ENCODE peak calls at places on chromosomes 3 and 15, in nine cellular contexts. M is fibroblast of lung, Y is brain microvascular endothelial cell, X is small intestine, I is left ventricle myocardium inferior, T is lower lobe of right lung, S is K562, K is Peyer's patch, R is osteoblast. F is an unnamed sample. For H3K36me3 and H3K27me3, the result is how much of the 10 kb centered on the place peaks cover.

GRCh38 chr15:95557226-95558046 is 773.1 kb upstream of the NR2F2 start:
- DNase-seq in R (no peak), M (peak), Y (peak), K (no peak), S (peak), T (no peak), X (no peak), I (no peak), F (no peak)

GRCh38 chr3:72520690-72521308 is 327.4 kb downstream of the SHQ1 start:
- DNase-seq in X (no peak), M (peak), S (no peak), I (no peak), K (no peak), Y (peak), T (no peak), R (no peak), F (no peak)

GRCh38 chr15:69414702-69415161 is 583 bp downstream of the KIF23 start:
- DNase-seq in Y (peak), S (peak), M (peak), I (no peak), T (peak), R (peak), X (peak), K (no peak), F (peak)

GRCh38 chr3:9890249-9891071 is at the start of gene JAGN1:
- DNase-seq in I (peak), R (peak), X (peak), K (peak), Y (peak), T (peak), S (peak), M (peak), F (peak)

GRCh38 chr3:3015472-3016089 is 94.6 kb downstream of the IL5RA start:
- DNase-seq in I (no peak), X (peak), M (peak), T (no peak), S (no peak), Y (no peak), K (no peak), R (no peak), F (no peak)

GRCh38 chr15:90295270-90295648 is 29.8 kb downstream of the NGRN start:
- DNase-seq in T (no peak), I (no peak), K (no peak), R (no peak), M (no peak), Y (no peak), X (peak), S (no peak), F (no peak)

GRCh38 chr3:186997061-186998054 is 67.0 kb downstream of the ST6GAL1 start:
- DNase-seq in Y (peak), M (peak), X (no peak), S (peak), T (no peak), K (no peak), I (no peak), R (no peak), F (no peak)

GRCh38 chr3:100700708-100701107 is 8.6 kb upstream of the TFG start:
- DNase-seq in Y (no peak), R (no peak), S (no peak), K (no peak), I (no peak), X (no peak), M (no peak), T (no peak), F (no peak)

GRCh38 chr15:83276661-83277060 is 7.8 kb downstream of the BNC1 start:
- DNase-seq in S (no peak), T (no peak), R (peak), M (peak), Y (no peak), X (no peak), I (no peak), K (no peak), F (no peak)

GRCh38 chr15:49036650-49037545 is 9.3 kb downstream of the SECISBP2L start:
- DNase-seq in S (no peak), Y (peak), T (no peak), M (peak), X (no peak), R (no peak), I (no peak), K (no peak), F (no peak)

GRCh38 chr15:52485290-52485689 is 43.4 kb downstream of the MYO5A start:
- DNase-seq in I (no peak), T (no peak), S (no peak), X (no peak), R (no peak), M (no peak), K (no peak), Y (no peak), F (no peak)

GRCh38 chr15:29968099-29968892 is 114.5 kb upstream of the GOLGA8J start:
- DNase-seq in K (no peak), S (no peak), X (no peak), T (no peak), M (peak), Y (no peak), I (no peak), R (peak), F (peak)

GRCh38 chr3:184361932-184362667 is 590 bp downstream of the POLR2H start:
- DNase-seq in I (peak), M (no peak), R (peak), K (peak), Y (peak), X (peak), T (peak), S (peak), F (no peak)

GRCh38 chr3:170368921-170369320 is 11.4 kb downstream of the SKIL start:
- DNase-seq in T (no peak), S (no peak), Y (no peak), K (no peak), R (no peak), X (no peak), I (no peak), M (no peak), F (no peak)

GRCh38 chr3:170361711-170362110 is 4.2 kb downstream of the SKIL start:
- DNase-seq in I (no peak), T (no peak), M (no peak), Y (no peak), R (no peak), S (peak), K (no peak), X (no peak), F (no peak)

GRCh38 chr3:170367797-170368196 is 10.3 kb downstream of the SKIL start:
- DNase-seq in M (no peak), R (no peak), Y (no peak), T (no peak), X (no peak), S (no peak), I (no peak), K (no peak), F (no peak)

GRCh38 chr3:170363471-170363994 is 6.0 kb downstream of the SKIL start:
- DNase-seq in Y (no peak), S (no peak), K (no peak), M (no peak), X (no peak), T (no peak), R (no peak), I (no peak), F (no peak)

GRCh38 chr3:170364965-170365364 is 7.5 kb downstream of the SKIL start:
- DNase-seq in M (no peak), K (no peak), I (no peak), X (no peak), S (no peak), T (no peak), R (no peak), Y (no peak), F (no peak)
- H3K4me3 ChIP-seq in M (no peak), K (no peak), I (no peak), X (no peak), S (no peak), T (no peak), R (no peak), Y (no peak), F (no peak)

GRCh38 chr15:92974183-92974915 is 74.2 kb downstream of the CHD2 start:
- DNase-seq in I (no peak), Y (no peak), M (no peak), X (no peak), K (no peak), R (no peak), S (no peak), T (no peak), F (no peak)
- H3K36me3 ChIP-seq in I (half or more), Y (half or more), M (under half), X (under half), K (half or more), R (half or more), S (half or more), T (half or more), F (under half)

GRCh38 chr3:128487538-128487812 is 5.5 kb downstream of the GATA2 start:
- DNase-seq in S (no peak), X (no peak), M (no peak), T (no peak), Y (no peak), I (no peak), R (no peak), K (no peak), F (no peak)

GRCh38 chr3:128488995-128489859 is 3.8 kb downstream of the GATA2 start:
- DNase-seq in I (peak), S (peak), X (no peak), M (peak), Y (no peak), T (no peak), R (peak), K (no peak), F (peak)

GRCh38 chr3:128489860-128490649 is 2.9 kb downstream of the GATA2 start:
- DNase-seq in S (no peak), K (no peak), T (peak), M (peak), R (peak), I (no peak), Y (no peak), X (no peak), F (peak)

GRCh38 chr3:128487813-128488635 is 5.0 kb downstream of the GATA2 start:
- DNase-seq in X (peak), S (peak), M (peak), Y (peak), K (no peak), T (peak), I (peak), R (peak), F (peak)

DNA sequence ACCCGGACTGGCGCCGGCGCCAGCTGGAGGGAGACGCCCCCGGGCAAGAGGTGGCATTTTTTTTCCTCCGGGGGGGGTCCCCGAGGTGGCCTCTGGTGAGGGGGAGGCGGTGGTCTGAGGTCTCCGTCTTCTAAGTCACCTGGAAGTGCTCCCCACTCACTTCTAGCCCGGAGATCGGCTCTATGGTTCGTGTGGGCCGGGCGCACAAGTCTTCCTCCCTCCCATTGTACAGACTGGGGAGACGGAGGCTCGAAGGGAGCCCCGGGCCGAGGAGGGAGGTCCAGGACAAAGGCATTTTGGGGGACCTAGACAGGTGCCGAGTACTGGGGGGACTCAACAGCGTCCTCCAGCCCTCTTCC is 4.4 kb downstream of the GATA2 start:
- DNase-seq in I (no peak), M (peak), K (no peak), R (peak), X (no peak), T (no peak), S (no peak), Y (no peak), F (no peak)
- H3K27me3 ChIP-seq in I (half or more), M (under half), K (under half), R (half or more), X (under half), T (half or more), S (under half), Y (half or more), F (half or more)

GRCh38 chr3:196179380-196180308 is 31.6 kb downstream of the ZDHHC19 start:
- DNase-seq in Y (no peak), I (no peak), X (peak), T (no peak), M (peak), R (peak), K (peak), S (peak), F (peak)
- H3K4me3 ChIP-seq in Y (no peak), I (no peak), X (no peak), T (peak), M (no peak), R (no peak), K (no peak), S (no peak), F (no peak)

GRCh38 chr3:15409774-15410173 is 17.6 kb downstream of the METTL6 start:
- DNase-seq in I (no peak), S (no peak), T (no peak), K (no peak), R (no peak), X (no peak), M (no peak), Y (no peak), F (no peak)
- H3K36me3 ChIP-seq in I (under half), S (under half), T (half or more), K (under half), R (under half), X (under half), M (under half), Y (under half), F (under half)

DNA sequence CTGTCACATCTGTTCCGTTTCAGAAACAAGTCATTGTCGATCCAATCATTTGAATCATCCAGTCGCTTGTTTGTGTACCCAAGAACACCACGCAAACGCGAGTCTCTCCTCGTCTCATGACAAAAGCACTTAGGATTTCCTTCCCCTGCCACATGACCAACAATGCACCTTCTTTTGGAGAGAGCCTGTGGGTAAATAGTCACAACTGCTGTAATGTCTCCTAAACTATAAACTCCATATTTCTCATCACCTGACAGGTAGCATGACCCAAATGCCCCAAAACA is 80.1 kb downstream of the FMN1 start:
- DNase-seq in M (peak), Y (peak), X (no peak), R (peak), T (no peak), I (no peak), S (no peak), K (no peak), F (no peak)
- H3K27me3 ChIP-seq in M (under half), Y (under half), X (under half), R (under half), T (under half), I (under half), S (under half), K (under half), F (under half)

DNA sequence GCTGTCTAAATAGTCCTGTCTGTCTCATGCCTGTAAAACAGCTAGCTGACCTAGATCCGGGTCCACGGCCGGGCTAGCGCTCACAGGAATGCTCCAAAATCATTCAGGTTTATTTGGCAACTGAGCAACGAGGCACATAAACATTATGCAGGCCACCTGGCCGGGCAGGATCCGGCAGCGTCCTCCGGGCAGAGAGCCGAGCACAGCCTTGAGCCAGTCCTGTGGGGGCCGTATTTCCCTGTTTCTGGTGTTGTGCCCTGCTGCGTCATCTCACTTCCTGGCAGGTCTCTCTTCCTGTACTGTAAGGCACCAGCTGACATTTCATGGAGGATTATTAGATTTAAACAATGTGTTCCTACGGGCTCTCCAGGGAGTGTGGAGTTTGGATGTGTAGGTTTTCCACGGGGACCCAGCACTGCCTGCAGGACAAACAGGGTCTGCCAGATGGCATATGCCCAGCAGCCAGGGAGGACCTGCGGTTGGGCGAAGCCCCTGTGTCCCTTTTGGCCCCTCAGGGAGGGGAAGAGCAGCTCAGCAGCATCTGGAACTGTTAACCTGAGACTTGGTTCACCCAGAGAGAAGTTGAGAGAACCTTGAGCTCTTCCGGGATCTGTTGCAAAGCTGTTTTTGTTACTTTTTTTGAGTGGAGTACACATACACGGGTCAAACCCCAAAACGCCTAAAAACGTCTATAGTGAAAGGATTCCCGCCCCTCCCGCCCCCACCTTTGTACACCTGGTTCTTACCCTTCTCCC is 16.5 kb upstream of the LRRK1 start:
- DNase-seq in I (peak), K (no peak), X (peak), Y (peak), M (peak), T (peak), R (peak), S (no peak), F (no peak)
- H3K4me3 ChIP-seq in I (peak), K (peak), X (no peak), Y (peak), M (peak), T (peak), R (peak), S (no peak), F (no peak)

DNA sequence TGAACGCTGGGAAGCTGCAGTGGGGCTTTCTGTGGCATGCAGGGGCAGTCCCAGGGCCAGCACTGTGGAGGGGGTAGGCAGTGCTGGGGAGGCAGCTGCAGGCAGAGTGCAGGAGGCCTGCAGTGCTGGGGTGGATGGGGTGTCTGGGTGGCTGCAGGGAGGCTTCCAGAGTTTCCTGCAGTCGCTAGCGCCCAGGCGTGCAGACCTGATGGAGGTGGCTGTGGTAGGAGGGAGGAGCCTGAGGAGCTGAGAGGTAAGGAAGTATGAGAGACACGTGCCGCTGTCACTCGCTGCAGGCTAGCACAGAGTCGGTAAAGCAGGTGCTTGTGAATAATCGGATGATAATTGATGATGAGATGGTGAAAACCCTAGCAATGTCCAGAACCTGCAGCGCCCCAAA is 16.3 kb downstream of the SYNM start:
- DNase-seq in X (no peak), Y (no peak), K (no peak), R (no peak), S (no peak), M (no peak), T (peak), I (no peak), F (peak)
- H3K36me3 ChIP-seq in X (under half), Y (under half), K (under half), R (under half), S (under half), M (under half), T (under half), I (under half), F (under half)